ENCODE peak calls at places on chromosomes 16 and 17, in six cellular contexts. K is H1, Q is mesendoderm, V is mesenchymal stem cell, R is trophoblast cell, S is neuronal stem cell. B is an unnamed sample.

GRCh38 chr16:89037261-89038152 is 56.1 kb upstream of the ACSF3 start:
- DNase-seq in K (peak; percentile 7), Q (peak; percentile 59), V (peak; percentile 18), R (peak; percentile 49), S (peak; percentile 71), B (peak; percentile 20)

GRCh38 chr17:36001862-36002603 is 680 bp upstream of the CCL15 start:
- DNase-seq in K (no peak), Q (no peak), V (no peak), R (no peak), S (no peak), B (no peak)

GRCh38 chr16:69344171-69344570 is 4.6 kb downstream of the NIP7 start:
- DNase-seq in K (no peak), Q (no peak), V (no peak), R (no peak), S (no peak), B (no peak)

GRCh38 chr16:69831212-69832123 is 69.3 kb downstream of the WWP2 start:
- DNase-seq in K (no peak), Q (no peak), V (peak; percentile 55), R (no peak), S (no peak), B (peak; percentile 57)

GRCh38 chr17:53227101-53227500 is 595.6 kb upstream of the KIF2B start:
- DNase-seq in K (no peak), Q (no peak), V (no peak), R (no peak), S (no peak), B (no peak)

GRCh38 chr17:9228408-9229159 is 207.3 kb downstream of the NTN1 start:
- DNase-seq in K (no peak), Q (no peak), V (peak; percentile 38), R (no peak), S (no peak), B (peak; percentile 58)

GRCh38 chr17:44933824-44934744 is 13.5 kb downstream of the KIF18B start:
- DNase-seq in K (no peak), Q (no peak), V (no peak), R (no peak), S (no peak), B (no peak)

GRCh38 chr17:27976331-27976730 is 66.1 kb upstream of the NLK start:
- DNase-seq in K (no peak), Q (no peak), V (no peak), R (no peak), S (no peak), B (no peak)

GRCh38 chr16:81447383-81448101 is 2.9 kb downstream of the CMIP start:
- DNase-seq in K (no peak), Q (no peak), V (no peak), R (peak; percentile 34), S (no peak), B (no peak)

GRCh38 chr16:48047755-48048154 is 108.0 kb downstream of the ABCC12 start:
- DNase-seq in K (no peak), Q (no peak), V (no peak), R (no peak), S (no peak), B (no peak)

GRCh38 chr17:36947922-36948716 is 635 bp upstream of the AATF start:
- DNase-seq in K (no peak), Q (peak; percentile 67), V (no peak), R (no peak), S (no peak), B (no peak)

GRCh38 chr17:82244413-82245140 is 15.7 kb downstream of the SLC16A3 start:
- DNase-seq in K (no peak), Q (no peak), V (no peak), R (peak; percentile 42), S (no peak), B (no peak)

GRCh38 chr17:82668631-82669099 is 20.4 kb upstream of the WDR45B start:
- DNase-seq in K (peak; percentile 53), Q (peak; percentile 88), V (peak; percentile 78), R (peak; percentile 88), S (peak; percentile 31), B (peak; percentile 44)

GRCh38 chr16:1665829-1666228 is 12.2 kb upstream of the JPT2 start:
- DNase-seq in K (no peak), Q (no peak), V (no peak), R (no peak), S (no peak), B (no peak)

GRCh38 chr17:47720754-47721533 is 12.1 kb upstream of the TBX21 start:
- DNase-seq in K (no peak), Q (peak; percentile 77), V (peak; percentile 65), R (peak; percentile 59), S (no peak), B (no peak)

DNA sequence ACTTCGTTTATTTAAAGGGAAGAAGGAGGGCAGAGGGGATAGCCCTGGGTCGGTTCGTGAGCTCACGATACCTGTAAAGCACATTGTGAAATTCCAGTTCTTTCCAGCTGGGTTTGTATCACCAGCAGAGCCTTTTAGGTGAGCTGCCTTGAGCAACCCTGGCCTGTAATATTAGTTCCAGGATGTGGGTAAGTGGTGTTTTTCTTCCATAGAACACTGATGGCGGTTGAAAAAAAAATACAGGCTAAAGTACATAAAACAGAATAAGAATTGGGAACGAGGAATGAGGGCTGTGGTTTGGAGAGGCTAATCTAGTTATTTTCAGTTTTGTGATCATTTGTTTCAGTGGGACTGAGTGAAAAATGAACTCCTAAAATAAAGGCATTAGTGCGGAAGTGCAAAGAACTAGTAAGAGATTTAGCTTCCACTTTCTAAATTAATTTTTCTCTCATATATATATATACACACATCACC is 20.6 kb downstream of the HS3ST3B1 start:
- DNase-seq in K (no peak), Q (no peak), V (peak; percentile 30), R (peak; percentile 61), S (no peak), B (no peak)
- H3K18ac ChIP-seq in K (no peak overlapping the region), Q (no peak overlapping the region), V (no peak overlapping the region), R (no peak overlapping the region), S (no peak overlapping the region), B (no peak overlapping the region)

DNA sequence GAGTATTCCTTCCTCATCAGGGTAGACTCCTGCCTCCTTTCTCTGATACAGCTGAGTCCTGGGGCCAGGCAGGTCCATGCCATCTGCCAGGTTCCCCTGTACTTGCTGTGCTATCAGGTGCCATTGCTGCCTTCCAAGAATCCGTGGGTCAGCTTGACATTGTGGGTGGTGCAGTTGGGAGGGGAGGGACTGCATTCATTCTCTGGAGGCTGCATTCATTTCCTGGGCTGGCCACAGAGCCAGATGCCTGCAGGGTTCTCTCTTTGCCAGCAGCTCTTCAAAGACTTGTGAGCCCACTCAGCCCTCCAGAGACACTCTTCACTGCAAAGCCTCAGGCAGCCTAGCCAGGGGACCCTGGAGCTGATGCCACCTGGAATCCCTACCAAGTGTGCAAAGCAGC is 20.7 kb downstream of the ANKFN1 start:
- DNase-seq in K (no peak), Q (peak; percentile 25), V (peak; percentile 3), R (no peak), S (no peak), B (no peak)
- H3K4me3 ChIP-seq in K (no peak overlapping the region), Q (no peak overlapping the region), V (no peak overlapping the region), R (no peak overlapping the region), S (no peak overlapping the region), B (no peak overlapping the region)

GRCh38 chr17:1399366-1399678 is 700 bp downstream of the YWHAE start:
- DNase-seq in K (no peak), Q (no peak), V (no peak), R (no peak), S (no peak), B (no peak)
- H3K18ac ChIP-seq in K (peak overlapping the region; percentile 96), Q (peak overlapping the region; percentile 98), V (peak overlapping the region; percentile 90), R (peak overlapping the region; percentile 20), S (peak overlapping the region; percentile 100), B (peak overlapping the region; percentile 83)

GRCh38 chr17:51560398-51560797 is 300.1 kb downstream of the UTP18 start:
- DNase-seq in K (no peak), Q (no peak), V (no peak), R (no peak), S (no peak), B (no peak)

GRCh38 chr17:51555153-51555552 is 294.8 kb downstream of the UTP18 start:
- DNase-seq in K (no peak), Q (no peak), V (no peak), R (no peak), S (no peak), B (no peak)

GRCh38 chr17:51563961-51564360 is 303.6 kb downstream of the UTP18 start:
- DNase-seq in K (no peak), Q (no peak), V (no peak), R (no peak), S (no peak), B (no peak)

GRCh38 chr17:51559778-51560177 is 299.4 kb downstream of the UTP18 start:
- DNase-seq in K (no peak), Q (no peak), V (no peak), R (no peak), S (no peak), B (no peak)
- H3K4me3 ChIP-seq in K (no peak overlapping the region), Q (no peak overlapping the region), V (no peak overlapping the region), R (no peak overlapping the region), S (no peak overlapping the region), B (no peak overlapping the region)

GRCh38 chr16:29806641-29807425 is 504 bp downstream of the MAZ start:
- DNase-seq in K (no peak), Q (peak; percentile 88), V (peak; percentile 31), R (peak; percentile 52), S (no peak), B (no peak)

GRCh38 chr16:29806096-29806579 is at the start of gene MAZ:
- DNase-seq in K (no peak), Q (no peak), V (no peak), R (no peak), S (no peak), B (peak; percentile 91)

GRCh38 chr16:29804020-29804419 is 2.3 kb upstream of the MAZ start:
- DNase-seq in K (no peak), Q (no peak), V (no peak), R (no peak), S (no peak), B (no peak)

GRCh38 chr16:29804455-29805231 is 1.7 kb upstream of the MAZ start:
- DNase-seq in K (no peak), Q (peak; percentile 40), V (peak; percentile 13), R (peak; percentile 41), S (no peak), B (no peak)

DNA sequence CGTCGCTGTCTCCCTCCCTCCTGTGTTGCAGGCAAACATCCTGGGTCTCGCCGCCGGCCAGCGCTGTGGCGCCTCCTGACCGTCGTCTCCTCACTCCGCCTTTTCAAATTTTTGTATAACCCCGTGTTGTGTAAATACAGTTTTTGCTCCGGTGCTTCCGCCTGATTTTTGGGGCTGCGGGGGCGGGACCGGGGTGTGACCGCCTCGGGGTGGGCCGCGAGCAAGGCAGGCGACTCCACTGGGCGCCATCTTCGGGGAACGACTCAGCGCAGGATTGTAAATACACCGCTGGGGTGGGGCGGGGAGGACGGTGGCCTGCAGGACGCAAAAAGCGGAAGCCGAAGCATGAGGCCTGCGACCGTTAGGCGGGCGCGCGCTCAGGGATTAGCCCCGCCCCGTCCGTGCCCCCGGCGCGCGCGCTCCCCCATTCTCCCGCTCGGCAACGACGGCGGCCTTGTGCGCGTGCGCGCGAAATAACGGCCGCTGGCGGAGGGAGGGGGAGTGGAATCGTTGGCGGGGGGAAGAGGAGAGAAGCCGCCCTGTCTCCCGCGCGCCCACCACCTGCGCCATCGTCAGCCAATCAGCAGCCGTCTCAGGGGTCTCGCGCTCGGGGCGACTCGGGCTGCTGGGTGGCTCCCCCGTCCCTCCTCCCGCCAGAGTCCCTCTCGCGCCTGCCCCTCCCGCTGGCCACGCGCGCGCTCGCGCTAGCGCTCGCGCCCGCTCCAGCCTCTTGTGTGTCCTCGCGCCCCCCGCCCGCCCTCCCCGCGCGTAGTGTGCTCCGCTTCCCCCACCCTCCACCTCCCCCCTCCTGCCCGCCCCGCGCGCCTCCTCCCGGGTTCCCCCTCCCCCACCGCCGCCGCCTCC is 865 bp upstream of the MAZ start:
- DNase-seq in K (peak; percentile 92), Q (peak; percentile 99), V (peak; percentile 97), R (peak; percentile 98), S (peak; percentile 99), B (peak; percentile 97)
- H3K18ac ChIP-seq in K (peak overlapping the region; percentile 90), Q (peak overlapping the region; percentile 51), V (peak overlapping the region; percentile 95), R (peak overlapping the region; percentile 50), S (peak overlapping the region; percentile 94), B (peak overlapping the region; percentile 58)